ENCODE peak calls at places on chromosomes 3 and 15, in four cellular contexts. One of them, this sample, is unnamed.

GRCh38 chr3:100319951-100320350 is 14.6 kb upstream of the NIT2 start:
- DNase-seq in BJ: no peak
- DNase-seq in RWPE1: no peak
- DNase-seq in ovary: no peak
- DNase-seq in this sample: no peak

GRCh38 chr15:97904196-97904572 is 56.3 kb upstream of the ARRDC4 start:
- DNase-seq in BJ: no peak
- DNase-seq in ovary: peak
- DNase-seq in RWPE1: peak
- DNase-seq in this sample: peak

GRCh38 chr3:99644017-99644416 is 5.6 kb downstream of the COL8A1 start:
- DNase-seq in BJ: no peak
- DNase-seq in RWPE1: no peak
- DNase-seq in ovary: no peak
- DNase-seq in this sample: no peak

GRCh38 chr3:132880986-132881385 is 157.2 kb upstream of the TMEM108 start:
- DNase-seq in RWPE1: no peak
- DNase-seq in BJ: no peak
- DNase-seq in ovary: no peak
- DNase-seq in this sample: no peak

GRCh38 chr15:40721716-40722115 is 26.7 kb downstream of the RAD51 start:
- DNase-seq in ovary: no peak
- DNase-seq in RWPE1: no peak
- DNase-seq in BJ: no peak
- DNase-seq in this sample: no peak

GRCh38 chr3:112445839-112446238 is 53.4 kb downstream of the BTLA start:
- DNase-seq in RWPE1: no peak
- DNase-seq in BJ: no peak
- DNase-seq in ovary: no peak
- DNase-seq in this sample: no peak

GRCh38 chr3:154843647-154844046 is 236.5 kb upstream of the MME start:
- DNase-seq in RWPE1: no peak
- DNase-seq in BJ: no peak
- DNase-seq in ovary: no peak
- DNase-seq in this sample: no peak

GRCh38 chr3:72258786-72259185 is 473.8 kb upstream of the PROK2 start:
- DNase-seq in ovary: no peak
- DNase-seq in RWPE1: no peak
- DNase-seq in BJ: no peak
- DNase-seq in this sample: peak

GRCh38 chr3:127456471-127457093 is 134.0 kb downstream of the TPRA1 start:
- DNase-seq in RWPE1: peak
- DNase-seq in BJ: no peak
- DNase-seq in ovary: peak
- DNase-seq in this sample: peak

GRCh38 chr3:23992051-23992628 is 47.1 kb downstream of the NR1D2 start:
- DNase-seq in BJ: no peak
- DNase-seq in ovary: no peak
- DNase-seq in RWPE1: no peak
- DNase-seq in this sample: no peak

GRCh38 chr3:69165744-69166143 is 43.3 kb upstream of the LMOD3 start:
- DNase-seq in RWPE1: no peak
- DNase-seq in BJ: no peak
- DNase-seq in ovary: no peak
- DNase-seq in this sample: no peak

GRCh38 chr3:49465269-49466034 is 4.6 kb upstream of the DAG1 start:
- DNase-seq in ovary: no peak
- DNase-seq in BJ: no peak
- DNase-seq in RWPE1: no peak
- DNase-seq in this sample: no peak

GRCh38 chr3:50304601-50305000 is 1.2 kb upstream of the HYAL1 start:
- DNase-seq in RWPE1: no peak
- DNase-seq in BJ: no peak
- DNase-seq in ovary: no peak
- DNase-seq in this sample: no peak

GRCh38 chr3:43638594-43639447 is 17.0 kb upstream of the ANO10 start:
- DNase-seq in ovary: no peak
- DNase-seq in RWPE1: peak
- DNase-seq in BJ: no peak
- DNase-seq in this sample: peak

GRCh38 chr3:14848906-14849305 is 30.1 kb downstream of the FGD5 start:
- DNase-seq in RWPE1: no peak
- DNase-seq in ovary: no peak
- DNase-seq in BJ: no peak
- DNase-seq in this sample: no peak

GRCh38 chr15:29337156-29337959 is 67.7 kb upstream of the NSMCE3 start:
- DNase-seq in ovary: no peak
- DNase-seq in BJ: no peak
- DNase-seq in RWPE1: no peak
- DNase-seq in this sample: no peak

GRCh38 chr15:22811640-22812039 is 25.2 kb downstream of the NIPA1 start:
- DNase-seq in ovary: no peak
- DNase-seq in BJ: no peak
- DNase-seq in RWPE1: no peak
- DNase-seq in this sample: peak

GRCh38 chr3:168040624-168041208 is 55.0 kb downstream of the GOLIM4 start:
- DNase-seq in RWPE1: peak
- DNase-seq in ovary: no peak
- DNase-seq in BJ: no peak
- DNase-seq in this sample: peak
- TF ChIP-seq CTCF in RWPE1: peak
- TF ChIP-seq CTCF in ovary: no peak
- TF ChIP-seq CTCF in BJ: peak
- TF ChIP-seq CTCF in this sample: peak

GRCh38 chr3:19489936-19490335 is 341.6 kb downstream of the KCNH8 start:
- DNase-seq in ovary: no peak
- DNase-seq in RWPE1: no peak
- DNase-seq in BJ: no peak
- DNase-seq in this sample: no peak
- TF ChIP-seq CTCF in ovary: no peak
- TF ChIP-seq CTCF in RWPE1: no peak
- TF ChIP-seq CTCF in BJ: no peak
- TF ChIP-seq CTCF in this sample: no peak

DNA sequence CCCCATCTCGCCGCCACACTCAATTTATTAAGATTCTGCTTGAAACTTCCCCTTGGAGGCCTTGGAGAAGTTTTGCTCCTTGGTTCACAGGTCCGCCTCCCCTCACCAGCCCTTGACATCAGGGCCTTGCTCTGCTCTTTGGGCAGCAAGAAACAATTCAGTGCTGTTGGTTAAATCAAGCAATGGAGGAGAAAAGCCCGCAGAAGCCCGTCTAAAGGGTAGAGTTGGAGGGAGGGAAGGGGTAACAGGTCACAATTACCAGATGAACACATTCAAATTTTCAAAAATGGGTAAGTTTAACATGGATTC is 429 bp downstream of the PARP9 start:
- DNase-seq in RWPE1: peak
- DNase-seq in ovary: no peak
- DNase-seq in BJ: no peak
- DNase-seq in this sample: no peak
- TF ChIP-seq CTCF in RWPE1: no peak
- TF ChIP-seq CTCF in ovary: no peak
- TF ChIP-seq CTCF in BJ: no peak
- TF ChIP-seq CTCF in this sample: no peak

DNA sequence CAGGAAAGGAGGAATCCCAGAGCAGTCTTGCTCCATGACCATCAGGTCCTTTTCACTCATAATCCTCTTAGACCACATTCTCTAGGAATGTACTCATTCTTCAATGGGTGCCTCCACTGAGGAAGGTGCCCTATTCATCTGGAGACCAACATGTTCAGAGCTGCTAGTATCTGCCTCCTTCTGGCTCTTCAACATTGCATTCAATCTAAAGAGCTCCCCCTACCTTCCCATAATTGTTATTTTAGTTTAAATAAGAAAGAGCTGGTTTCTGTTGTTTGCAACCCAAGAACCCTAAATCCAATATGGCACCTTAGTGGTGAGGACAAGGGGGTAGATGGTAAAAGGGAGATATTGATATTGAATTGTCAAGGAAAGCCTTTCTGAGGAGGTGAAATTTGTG is 67.6 kb downstream of the SCN11A start:
- DNase-seq in BJ: no peak
- DNase-seq in ovary: no peak
- DNase-seq in RWPE1: no peak
- DNase-seq in this sample: no peak
- TF ChIP-seq CTCF in BJ: no peak
- TF ChIP-seq CTCF in ovary: no peak
- TF ChIP-seq CTCF in RWPE1: no peak
- TF ChIP-seq CTCF in this sample: no peak

GRCh38 chr15:65414841-65415621 is 7.7 kb downstream of the IGDCC4 start:
- DNase-seq in RWPE1: no peak
- DNase-seq in ovary: peak
- DNase-seq in BJ: no peak
- DNase-seq in this sample: peak
- TF ChIP-seq CTCF in RWPE1: no peak
- TF ChIP-seq CTCF in ovary: no peak
- TF ChIP-seq CTCF in BJ: no peak
- TF ChIP-seq CTCF in this sample: no peak

GRCh38 chr3:53122255-53122932 is 7.8 kb downstream of the RFT1 start:
- DNase-seq in ovary: no peak
- DNase-seq in BJ: no peak
- DNase-seq in RWPE1: no peak
- DNase-seq in this sample: no peak

GRCh38 chr3:53123510-53123909 is 6.7 kb downstream of the RFT1 start:
- DNase-seq in BJ: no peak
- DNase-seq in ovary: no peak
- DNase-seq in RWPE1: no peak
- DNase-seq in this sample: no peak

GRCh38 chr3:53122933-53123305 is 7.3 kb downstream of the RFT1 start:
- DNase-seq in ovary: no peak
- DNase-seq in RWPE1: no peak
- DNase-seq in BJ: no peak
- DNase-seq in this sample: no peak

GRCh38 chr3:53116956-53117355 is 13.3 kb downstream of the RFT1 start:
- DNase-seq in RWPE1: no peak
- DNase-seq in ovary: no peak
- DNase-seq in BJ: no peak
- DNase-seq in this sample: no peak

DNA sequence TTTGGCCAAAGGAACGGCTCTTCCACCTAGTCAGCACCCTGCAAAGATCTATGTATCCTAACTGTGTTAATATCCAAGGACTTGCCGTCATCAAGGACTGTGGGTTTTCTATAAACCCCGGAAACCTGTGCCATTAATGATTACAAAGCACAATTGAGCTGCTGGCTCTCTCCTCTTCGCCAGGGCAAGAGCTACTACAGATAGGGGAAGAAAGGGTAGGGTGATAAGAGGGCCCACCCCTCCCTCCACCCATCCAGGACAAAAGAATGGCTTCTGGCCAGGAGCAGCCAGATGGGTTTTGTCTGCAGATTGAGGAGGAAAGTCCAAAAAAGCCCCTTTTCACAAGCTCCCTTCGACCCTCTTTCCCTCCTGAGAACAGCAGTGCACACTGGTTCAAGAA is 9.9 kb downstream of the RFT1 start:
- DNase-seq in ovary: no peak
- DNase-seq in BJ: no peak
- DNase-seq in RWPE1: no peak
- DNase-seq in this sample: no peak
- TF ChIP-seq CTCF in ovary: no peak
- TF ChIP-seq CTCF in BJ: no peak
- TF ChIP-seq CTCF in RWPE1: no peak
- TF ChIP-seq CTCF in this sample: no peak

DNA sequence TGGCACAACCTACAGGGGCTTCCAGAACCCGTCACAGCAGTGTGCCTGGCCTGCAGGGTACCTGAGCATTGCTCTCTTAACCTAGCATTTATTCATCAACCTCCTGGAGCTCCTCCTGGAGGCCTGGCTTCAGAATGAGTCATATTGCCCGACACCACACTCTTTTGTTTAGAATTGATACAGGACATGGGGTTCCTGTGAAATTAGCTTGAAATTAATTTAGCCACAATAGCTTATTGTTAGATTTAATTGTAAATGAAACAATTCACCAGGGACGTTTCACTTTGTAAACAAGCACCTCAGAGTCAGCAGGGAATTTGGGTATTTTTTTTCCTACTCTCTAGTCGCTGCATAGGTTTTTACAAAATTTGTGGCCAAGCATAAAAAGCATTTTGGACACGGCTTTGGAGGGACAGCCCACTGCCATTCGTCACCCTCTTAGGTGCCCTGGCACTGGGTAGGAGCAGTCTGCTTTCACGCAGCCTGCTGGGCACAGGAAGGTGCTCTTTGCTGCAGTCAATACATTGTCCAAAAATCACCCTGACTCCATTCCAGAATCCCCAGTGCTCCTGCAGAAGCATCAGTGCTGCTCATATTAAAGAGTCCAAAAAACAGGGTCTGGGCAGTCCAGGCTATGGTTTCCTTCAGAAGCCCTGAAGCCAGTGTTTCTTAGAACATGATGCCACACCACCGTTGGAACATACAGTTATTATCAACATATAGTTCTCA is 60.8 kb upstream of the MEF2A start:
- DNase-seq in ovary: no peak
- DNase-seq in RWPE1: peak
- DNase-seq in BJ: no peak
- DNase-seq in this sample: no peak
- TF ChIP-seq CTCF in ovary: no peak
- TF ChIP-seq CTCF in RWPE1: no peak
- TF ChIP-seq CTCF in BJ: peak
- TF ChIP-seq CTCF in this sample: no peak

GRCh38 chr3:184693011-184693975 is 18.6 kb downstream of the MAGEF1 start:
- DNase-seq in ovary: no peak
- DNase-seq in BJ: no peak
- DNase-seq in RWPE1: no peak
- DNase-seq in this sample: no peak
- TF ChIP-seq CTCF in ovary: no peak
- TF ChIP-seq CTCF in BJ: peak
- TF ChIP-seq CTCF in RWPE1: no peak
- TF ChIP-seq CTCF in this sample: no peak

GRCh38 chr3:138450704-138451424 is 16.4 kb downstream of the ESYT3 start:
- DNase-seq in RWPE1: no peak
- DNase-seq in BJ: no peak
- DNase-seq in ovary: no peak
- DNase-seq in this sample: no peak
- TF ChIP-seq CTCF in RWPE1: no peak
- TF ChIP-seq CTCF in BJ: no peak
- TF ChIP-seq CTCF in ovary: no peak
- TF ChIP-seq CTCF in this sample: no peak